ENCODE peak calls at places on chromosome 9, in four cellular contexts. Q is GM12878, V is HepG2, T is K562. R is an unnamed sample.

GRCh38 chr9:93460689-93461413 is 7.5 kb upstream of the FAM120AOS start:
- DNase-seq in Q (no peak), V (no peak), T (no peak), R (no peak)

GRCh38 chr9:33475357-33475756 is 1.6 kb upstream of the NOL6 start:
- DNase-seq in V (no peak), Q (no peak), T (no peak), R (no peak)

GRCh38 chr9:136050706-136051567 is 44.2 kb downstream of the NACC2 start:
- DNase-seq in T (no peak), V (peak; percentile 9), Q (no peak), R (peak; percentile 73)

GRCh38 chr9:87035868-87036267 is 88.6 kb upstream of the GAS1 start:
- DNase-seq in V (no peak), Q (no peak), T (no peak), R (no peak)

GRCh38 chr9:134027561-134027960 is 2.3 kb downstream of the BRD3OS start:
- DNase-seq in Q (no peak), V (no peak), T (no peak), R (no peak)

GRCh38 chr9:25876248-25876647 is 198.0 kb upstream of the TUSC1 start:
- DNase-seq in Q (no peak), V (no peak), T (no peak), R (no peak)

GRCh38 chr9:88400021-88400420 is 11.8 kb downstream of the SPIN1 start:
- DNase-seq in Q (no peak), T (no peak), V (no peak), R (peak; percentile 30)

GRCh38 chr9:109416135-109416706 is 81.9 kb downstream of the PTPN3 start:
- DNase-seq in V (no peak), Q (no peak), T (no peak), R (no peak)

GRCh38 chr9:113999256-114000062 is 78.6 kb downstream of the AMBP start:
- DNase-seq in V (no peak), Q (no peak), T (no peak), R (no peak)

GRCh38 chr9:135343733-135344522 is 135.7 kb upstream of the PPP1R26 start:
- DNase-seq in V (peak; percentile 16), T (peak; percentile 70), Q (no peak), R (peak; percentile 96)

GRCh38 chr9:125233678-125234077 is 7.5 kb downstream of the HSPA5 start:
- DNase-seq in Q (no peak), V (no peak), T (peak; percentile 21), R (no peak)

GRCh38 chr9:92270511-92270910 is 23.0 kb downstream of the IARS1 start:
- DNase-seq in V (no peak), Q (no peak), T (no peak), R (no peak)

GRCh38 chr9:131668439-131669233 is 71.2 kb downstream of the RAPGEF1 start:
- DNase-seq in V (peak; percentile 32), Q (peak; percentile 62), T (peak; percentile 48), R (no peak)

GRCh38 chr9:131691969-131692611 is 47.8 kb downstream of the RAPGEF1 start:
- DNase-seq in V (no peak), Q (no peak), T (no peak), R (no peak)

GRCh38 chr9:91771027-91771426 is 179.0 kb downstream of the ROR2 start:
- DNase-seq in T (no peak), Q (no peak), V (no peak), R (no peak)

GRCh38 chr9:136940526-136941230 is 3.9 kb downstream of the FBXW5 start:
- DNase-seq in Q (no peak), T (no peak), V (no peak), R (no peak)

GRCh38 chr9:136354592-136355085 is 8.9 kb downstream of the DNLZ start:
- DNase-seq in T (peak; percentile 31), Q (no peak), V (no peak), R (no peak)

GRCh38 chr9:133117271-133118178 is 3.5 kb downstream of the RALGDS start:
- DNase-seq in Q (no peak), V (no peak), T (no peak), R (no peak)

GRCh38 chr9:83327323-83327722 is 210.9 kb downstream of the FRMD3 start:
- DNase-seq in T (no peak), V (peak; percentile 56), Q (no peak), R (no peak)

GRCh38 chr9:72539824-72540347 is 18.5 kb downstream of the TMC1 start:
- DNase-seq in T (peak; percentile 78), V (no peak), Q (no peak), R (no peak)

GRCh38 chr9:112380102-112380581 is at the start of gene HSDL2:
- DNase-seq in V (no peak), Q (no peak), T (peak; percentile 59), R (no peak)

GRCh38 chr9:8484563-8484962 is 685.0 kb upstream of the DMAC1 start:
- DNase-seq in V (no peak), T (no peak), Q (no peak), R (no peak)

GRCh38 chr9:98031935-98032334 is 24.6 kb upstream of the NANS start:
- DNase-seq in T (no peak), V (no peak), Q (no peak), R (no peak)

GRCh38 chr9:114688388-114688787 is 6.4 kb upstream of the TEX48 start:
- DNase-seq in Q (no peak), V (no peak), T (peak; percentile 9), R (no peak)

GRCh38 chr9:34992376-34992951 is 2.9 kb downstream of the DNAJB5 start:
- DNase-seq in V (peak; percentile 24), T (peak; percentile 73), Q (no peak), R (no peak)

GRCh38 chr9:14321517-14322125 is 7.7 kb upstream of the NFIB start:
- DNase-seq in T (no peak), Q (no peak), V (no peak), R (no peak)

GRCh38 chr9:111810908-111811307 is 16.2 kb upstream of the SHOC1 start:
- DNase-seq in T (no peak), Q (no peak), V (no peak), R (no peak)

GRCh38 chr9:3516667-3517330 is 9.0 kb downstream of the RFX3 start:
- DNase-seq in T (no peak), Q (no peak), V (no peak), R (no peak)

GRCh38 chr9:121289554-121290370 is 21.8 kb downstream of the GSN start:
- DNase-seq in V (no peak), Q (no peak), T (peak; percentile 34), R (no peak)

GRCh38 chr9:25537857-25538256 is 140.4 kb downstream of the TUSC1 start:
- DNase-seq in V (no peak), T (no peak), Q (no peak), R (no peak)

GRCh38 chr9:127729522-127730256 is 5.4 kb downstream of the TOR2A start:
- DNase-seq in Q (no peak), V (peak; percentile 29), T (no peak), R (no peak)

GRCh38 chr9:135348076-135348787 is 131.3 kb upstream of the PPP1R26 start:
- DNase-seq in V (no peak), Q (no peak), T (no peak), R (no peak)

GRCh38 chr9:18142964-18143363 is 331.0 kb upstream of the ADAMTSL1 start:
- DNase-seq in V (no peak), Q (no peak), T (no peak), R (no peak)

GRCh38 chr9:121398374-121398773 is 28.3 kb upstream of the STOM start:
- DNase-seq in T (no peak), Q (no peak), V (peak; percentile 5), R (no peak)

GRCh38 chr9:32422237-32422806 is 37.9 kb downstream of the ACO1 start:
- DNase-seq in Q (no peak), V (no peak), T (no peak), R (no peak)

GRCh38 chr9:89435315-89435823 is 62.5 kb downstream of the SEMA4D start:
- DNase-seq in V (no peak), T (no peak), Q (no peak), R (peak; percentile 87)

GRCh38 chr9:136726631-136727191 is 14.3 kb downstream of the DIPK1B start:
- DNase-seq in T (peak; percentile 79), Q (peak; percentile 21), V (peak; percentile 67), R (no peak)

GRCh38 chr9:132487351-132487791 is 77.4 kb downstream of the CFAP77 start:
- DNase-seq in Q (no peak), V (no peak), T (no peak), R (no peak)

GRCh38 chr9:79134654-79135053 is 437.1 kb upstream of the TLE4 start:
- DNase-seq in V (no peak), T (no peak), Q (no peak), R (peak; percentile 64)

GRCh38 chr9:69379250-69379982 is 54.4 kb downstream of the ENTREP1 start:
- DNase-seq in Q (no peak), V (no peak), T (no peak), R (no peak)

GRCh38 chr9:9560382-9561035 is 1052.3 kb downstream of the PTPRD start:
- DNase-seq in Q (no peak), T (no peak), V (no peak), R (no peak)
- TF ChIP-seq ZNF274 in Q (no peak), T (no peak), V (no peak), R (no peak)

DNA sequence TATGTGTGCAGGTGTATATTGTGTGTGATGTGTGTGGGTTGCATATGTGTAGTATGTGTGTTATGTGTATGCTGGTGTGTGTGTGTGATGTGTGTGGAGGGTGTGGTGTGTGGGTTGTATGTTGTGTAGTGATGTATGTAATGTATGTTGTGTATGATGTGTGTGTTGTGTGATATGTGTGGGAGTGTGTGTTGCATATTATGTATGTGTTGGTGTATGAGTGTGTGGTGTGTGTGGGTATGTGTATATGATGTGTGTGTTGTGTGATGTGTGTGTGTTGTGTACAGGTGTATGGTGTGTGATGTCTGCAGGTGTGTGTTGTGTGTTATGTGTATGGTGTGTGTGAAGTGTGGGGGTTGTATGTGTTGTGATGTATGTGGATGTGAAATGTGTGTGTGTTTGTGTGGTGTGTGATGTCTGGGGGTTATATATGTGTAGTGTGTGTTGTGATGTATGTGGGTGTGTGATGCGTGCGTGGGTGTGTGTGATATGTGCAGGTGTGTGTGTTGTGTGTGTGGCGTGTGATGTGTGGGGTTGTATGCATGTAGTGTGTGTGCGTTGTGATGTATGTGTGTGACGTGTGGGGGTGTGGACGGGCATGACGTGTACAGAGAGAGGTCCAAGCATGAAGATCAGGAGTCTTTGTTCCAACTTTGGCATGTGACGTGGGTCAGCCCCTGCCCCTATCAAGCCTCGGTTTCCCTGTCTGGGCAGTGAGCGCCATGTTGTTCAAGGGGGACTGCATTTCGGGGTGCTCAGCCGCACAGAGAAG is 8.5 kb upstream of the CRB2 start:
- DNase-seq in T (no peak), Q (no peak), V (no peak), R (no peak)
- TF ChIP-seq RFX5 in T (no peak), Q (no peak), V (no peak), R (no peak)

GRCh38 chr9:38022995-38023394 is 46.0 kb downstream of the SHB start:
- DNase-seq in Q (no peak), V (no peak), T (no peak), R (no peak)
- TF ChIP-seq CBX5 in Q (no peak), V (no peak), T (no peak), R (no peak)

DNA sequence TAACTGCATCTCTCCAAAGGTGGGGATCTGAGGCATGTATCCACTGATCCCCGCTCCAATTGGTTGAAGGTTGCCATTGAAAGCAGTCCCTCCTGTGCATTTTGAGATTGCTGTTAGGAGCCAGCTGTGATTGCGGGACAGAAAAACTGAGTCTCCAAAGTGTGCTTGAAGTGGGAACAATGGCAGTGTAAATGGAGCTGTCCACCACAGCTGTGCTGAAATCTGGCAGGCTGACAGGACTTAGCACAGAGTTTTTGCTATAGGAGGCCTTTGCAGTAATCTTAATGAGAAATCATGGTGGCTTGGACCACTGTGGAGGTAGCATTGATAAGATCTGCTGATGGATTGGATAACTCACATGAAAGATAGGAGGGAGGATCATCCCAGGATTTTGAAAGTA is 3.3 kb downstream of the RNF20 start:
- DNase-seq in V (peak; percentile 12), T (peak; percentile 37), Q (no peak), R (no peak)
- TF ChIP-seq ZNF274 in V (no peak), T (no peak), Q (no peak), R (no peak)

R was measured in H1.